ENCODE peak calls at places on chromosomes 11 and 22, in eight cellular contexts. One of them, this sample, is unnamed.

GRCh38 chr11:75536786-75537629 is 11.3 kb upstream of the GDPD5 start:
- DNase-seq in stomach: no peak
- DNase-seq in NCI-H1105: no peak
- DNase-seq in iPS-NIHi11: no peak
- DNase-seq in bronchial epithelial cell: peak; percentile 88
- DNase-seq in NCI-H1092: no peak
- DNase-seq in RPMI8226: peak; percentile 64
- DNase-seq in neural crest cell: no peak
- DNase-seq in this sample: no peak

GRCh38 chr11:76783901-76784813 is 1.0 kb downstream of the TSKU start:
- DNase-seq in NCI-H1092: no peak
- DNase-seq in neural crest cell: peak; percentile 81
- DNase-seq in iPS-NIHi11: peak; percentile 97
- DNase-seq in RPMI8226: peak; percentile 43
- DNase-seq in NCI-H1105: no peak
- DNase-seq in stomach: peak; percentile 56
- DNase-seq in bronchial epithelial cell: peak; percentile 71
- DNase-seq in this sample: peak; percentile 80

GRCh38 chr22:28833276-28833923 is 33.0 kb upstream of the XBP1 start:
- DNase-seq in bronchial epithelial cell: no peak
- DNase-seq in NCI-H1092: no peak
- DNase-seq in RPMI8226: no peak
- DNase-seq in iPS-NIHi11: no peak
- DNase-seq in stomach: no peak
- DNase-seq in neural crest cell: no peak
- DNase-seq in NCI-H1105: no peak
- DNase-seq in this sample: no peak

GRCh38 chr22:25930710-25931353 is 188.8 kb downstream of the MYO18B start:
- DNase-seq in RPMI8226: no peak
- DNase-seq in bronchial epithelial cell: no peak
- DNase-seq in NCI-H1105: peak; percentile 77
- DNase-seq in iPS-NIHi11: no peak
- DNase-seq in neural crest cell: no peak
- DNase-seq in NCI-H1092: peak; percentile 95
- DNase-seq in stomach: no peak
- DNase-seq in this sample: no peak

GRCh38 chr11:33692013-33692504 is 8.6 kb downstream of the C11orf91 start:
- DNase-seq in RPMI8226: peak; percentile 44
- DNase-seq in iPS-NIHi11: peak; percentile 15
- DNase-seq in stomach: peak; percentile 71
- DNase-seq in bronchial epithelial cell: peak; percentile 98
- DNase-seq in neural crest cell: no peak
- DNase-seq in NCI-H1092: peak; percentile 86
- DNase-seq in NCI-H1105: peak; percentile 60
- DNase-seq in this sample: peak; percentile 70

GRCh38 chr11:2314525-2315394 is 12.9 kb downstream of the TSPAN32 start:
- DNase-seq in RPMI8226: no peak
- DNase-seq in NCI-H1092: peak; percentile 96
- DNase-seq in bronchial epithelial cell: no peak
- DNase-seq in stomach: peak; percentile 86
- DNase-seq in iPS-NIHi11: no peak
- DNase-seq in neural crest cell: no peak
- DNase-seq in NCI-H1105: peak; percentile 81
- DNase-seq in this sample: peak; percentile 84

GRCh38 chr11:8608646-8609045 is 14.6 kb upstream of the STK33 start:
- DNase-seq in bronchial epithelial cell: peak; percentile 64
- DNase-seq in NCI-H1105: no peak
- DNase-seq in RPMI8226: no peak
- DNase-seq in stomach: no peak
- DNase-seq in NCI-H1092: no peak
- DNase-seq in iPS-NIHi11: no peak
- DNase-seq in neural crest cell: no peak
- DNase-seq in this sample: no peak

GRCh38 chr11:73137262-73137941 is 4.7 kb downstream of the FCHSD2 start:
- DNase-seq in neural crest cell: no peak
- DNase-seq in iPS-NIHi11: no peak
- DNase-seq in RPMI8226: no peak
- DNase-seq in NCI-H1092: no peak
- DNase-seq in bronchial epithelial cell: no peak
- DNase-seq in NCI-H1105: no peak
- DNase-seq in stomach: no peak
- DNase-seq in this sample: no peak

GRCh38 chr11:107043242-107043991 is 25.1 kb upstream of the GUCY1A2 start:
- DNase-seq in stomach: no peak
- DNase-seq in bronchial epithelial cell: peak; percentile 70
- DNase-seq in RPMI8226: no peak
- DNase-seq in NCI-H1105: no peak
- DNase-seq in iPS-NIHi11: no peak
- DNase-seq in neural crest cell: no peak
- DNase-seq in NCI-H1092: no peak
- DNase-seq in this sample: peak; percentile 62

GRCh38 chr11:14764899-14765527 is 121.4 kb downstream of the PDE3B start:
- DNase-seq in iPS-NIHi11: no peak
- DNase-seq in bronchial epithelial cell: peak; percentile 36
- DNase-seq in NCI-H1092: no peak
- DNase-seq in stomach: no peak
- DNase-seq in RPMI8226: peak; percentile 58
- DNase-seq in NCI-H1105: no peak
- DNase-seq in neural crest cell: no peak
- DNase-seq in this sample: no peak